ENCODE peak calls at places on chromosomes 16 and 17, in five cellular contexts. G is AG10803; M is tibial nerve; I is psoas muscle; J is CD8-positive, alpha-beta T cell. B is an unnamed sample.

GRCh38 chr16:19192865-19193264 is 24.8 kb downstream of the SYT17 start:
- DNase-seq in I (no peak), J (no peak), M (no peak), G (no peak), B (no peak)

GRCh38 chr17:80927791-80928216 is 63.8 kb upstream of the CHMP6 start:
- DNase-seq in G (no peak), I (no peak), J (no peak), M (no peak), B (peak)

GRCh38 chr17:64212122-64212521 is 50.9 kb downstream of the TEX2 start:
- DNase-seq in G (peak), I (no peak), J (no peak), M (no peak), B (peak)

GRCh38 chr17:30379303-30380105 is 777 bp downstream of the CPD start:
- DNase-seq in M (no peak), G (no peak), J (peak), I (peak), B (no peak)

GRCh38 chr17:77834170-77835115 is 124.1 kb upstream of the TNRC6C start:
- DNase-seq in M (no peak), I (peak), G (peak), J (peak), B (peak)

GRCh38 chr16:53207810-53208752 is 153.3 kb downstream of the CHD9 start:
- DNase-seq in G (peak), J (no peak), M (peak), I (no peak), B (peak)

GRCh38 chr17:7707858-7708750 is 3.1 kb downstream of the EFNB3 start:
- DNase-seq in I (no peak), G (no peak), J (no peak), M (no peak), B (no peak)

GRCh38 chr17:32586666-32587065 is 99.9 kb downstream of the CDK5R1 start:
- DNase-seq in I (no peak), G (peak), M (no peak), J (no peak), B (peak)

GRCh38 chr17:15655162-15655561 is 28.9 kb downstream of the TRIM16 start:
- DNase-seq in M (no peak), I (no peak), J (no peak), G (peak), B (no peak)

GRCh38 chr16:88703486-88704309 is 2.5 kb downstream of the RNF166 start:
- DNase-seq in M (no peak), J (peak), G (no peak), I (no peak), B (no peak)

GRCh38 chr16:20674684-20675487 is 22.6 kb downstream of the ACSM1 start:
- DNase-seq in I (no peak), M (no peak), G (no peak), J (no peak), B (no peak)

GRCh38 chr16:560701-561412 is 663 bp downstream of the PRR35 start:
- DNase-seq in M (no peak), I (no peak), J (no peak), G (no peak), B (no peak)

GRCh38 chr17:56917559-56918296 is 3.9 kb upstream of the TRIM25 start:
- DNase-seq in J (no peak), M (no peak), G (no peak), I (no peak), B (no peak)

GRCh38 chr16:88349903-88350900 is 32.6 kb upstream of the ZNF469 start:
- DNase-seq in M (no peak), G (no peak), I (no peak), J (no peak), B (no peak)

GRCh38 chr17:36463916-36464764 is 22.3 kb upstream of the ZNHIT3 start:
- DNase-seq in I (peak), G (peak), M (no peak), J (peak), B (peak)

GRCh38 chr17:67248291-67248690 is 3.3 kb upstream of the HELZ start:
- DNase-seq in I (no peak), J (no peak), M (no peak), G (no peak), B (no peak)

GRCh38 chr17:31902693-31903092 is 1.2 kb upstream of the UTP6 start:
- DNase-seq in I (no peak), G (no peak), M (no peak), J (no peak), B (no peak)

GRCh38 chr17:76678330-76678729 is 32.4 kb downstream of the MXRA7 start:
- DNase-seq in M (no peak), I (no peak), J (peak), G (no peak), B (no peak)

GRCh38 chr17:7080445-7081041 is 492 bp upstream of the CLEC10A start:
- DNase-seq in J (no peak), I (peak), G (no peak), M (peak), B (no peak)

GRCh38 chr16:47136101-47136820 is 7.5 kb downstream of the NETO2 start:
- DNase-seq in I (no peak), G (no peak), J (no peak), M (no peak), B (peak)

GRCh38 chr17:12605222-12605621 is 60.5 kb upstream of the MYOCD start:
- DNase-seq in I (no peak), J (no peak), M (no peak), G (peak), B (peak)

GRCh38 chr16:69323428-69323827 is 7.0 kb downstream of the PDF start:
- DNase-seq in J (no peak), G (no peak), M (no peak), I (no peak), B (no peak)

GRCh38 chr17:48374650-48375230 is 55.3 kb downstream of the SKAP1 start:
- DNase-seq in I (no peak), J (peak), M (peak), G (no peak), B (no peak)

GRCh38 chr16:78122774-78123315 is 23.4 kb downstream of the WWOX start:
- DNase-seq in I (no peak), G (peak), J (peak), M (no peak), B (peak)

GRCh38 chr16:58462997-58463891 is 36.7 kb upstream of the NDRG4 start:
- DNase-seq in J (no peak), G (no peak), M (no peak), I (no peak), B (no peak)

GRCh38 chr17:55641559-55642160 is 81.0 kb downstream of the TMEM100 start:
- DNase-seq in J (peak), G (peak), M (peak), I (peak), B (peak)

GRCh38 chr17:65711671-65712276 is 150.3 kb upstream of the AXIN2 start:
- DNase-seq in G (no peak), J (no peak), I (no peak), M (no peak), B (no peak)

GRCh38 chr17:40914456-40914855 is 23.0 kb downstream of the KRT23 start:
- DNase-seq in J (no peak), G (no peak), M (no peak), I (no peak), B (no peak)

GRCh38 chr17:71910002-71910401 is 210.8 kb upstream of the SOX9 start:
- DNase-seq in I (no peak), G (no peak), J (no peak), M (no peak), B (no peak)

GRCh38 chr16:27945233-27945975 is 118.1 kb downstream of the GSG1L start:
- DNase-seq in I (no peak), M (no peak), J (no peak), G (no peak), B (no peak)

GRCh38 chr17:82234211-82235055 is 5.6 kb downstream of the SLC16A3 start:
- DNase-seq in J (no peak), I (peak), G (no peak), M (no peak), B (no peak)

GRCh38 chr17:63019138-63019873 is 53.3 kb downstream of the TANC2 start:
- DNase-seq in J (no peak), I (no peak), G (no peak), M (no peak), B (no peak)

GRCh38 chr17:58484600-58484999 is 3.6 kb downstream of the HSF5 start:
- DNase-seq in M (no peak), J (no peak), G (no peak), I (no peak), B (no peak)

GRCh38 chr17:58488428-58488890 is 251 bp upstream of the HSF5 start:
- DNase-seq in G (no peak), M (no peak), I (no peak), J (no peak), B (no peak)

GRCh38 chr17:58491510-58492045 is 3.4 kb upstream of the HSF5 start:
- DNase-seq in M (no peak), G (no peak), J (no peak), I (no peak), B (no peak)

GRCh38 chr17:58492238-58493121 is 4.3 kb upstream of the HSF5 start:
- DNase-seq in J (no peak), I (no peak), G (no peak), M (no peak), B (no peak)

DNA sequence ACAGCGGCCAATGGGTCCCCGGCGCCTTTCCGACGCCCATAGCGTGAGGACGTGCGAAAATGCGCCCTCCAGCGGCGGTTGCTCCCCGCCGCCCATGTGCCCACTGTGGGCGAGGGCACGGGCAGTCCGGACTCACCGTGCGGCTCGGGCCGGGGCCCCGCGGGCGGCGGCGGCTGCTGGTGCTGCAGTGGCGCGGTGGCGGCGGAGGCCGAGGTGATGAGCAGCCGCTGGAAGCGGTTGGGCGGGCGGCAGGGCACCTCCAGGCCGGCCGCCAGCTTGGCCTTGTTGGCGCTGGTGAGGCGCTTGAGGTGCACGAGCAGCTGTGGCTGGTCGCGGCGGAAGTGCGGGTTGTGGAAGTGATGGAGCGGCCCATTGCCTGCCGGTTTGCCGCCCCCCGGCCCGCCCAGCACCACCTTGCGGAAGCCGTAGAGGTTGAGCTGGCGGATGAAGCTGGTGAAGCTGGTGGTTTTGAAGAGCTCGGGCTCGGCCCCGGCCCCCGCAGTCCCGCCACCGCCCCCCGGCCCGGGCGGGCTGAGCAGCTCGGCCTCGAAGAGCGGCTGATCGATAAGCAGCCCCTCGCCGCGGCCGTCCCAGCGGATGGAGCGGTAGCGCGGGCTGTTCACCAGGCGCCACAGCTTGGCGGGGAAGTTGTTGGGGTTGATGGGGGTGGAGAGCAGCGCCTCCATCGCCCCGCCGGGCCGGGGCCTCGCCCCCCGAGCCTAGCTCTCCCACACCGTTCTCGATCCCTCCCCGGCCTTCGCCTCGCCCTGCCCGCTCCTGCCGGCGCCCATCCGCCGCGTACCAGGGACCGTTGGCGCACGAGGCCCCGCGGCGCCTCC is at the start of gene HSF5:
- DNase-seq in M (no peak), G (no peak), J (peak), I (peak), B (peak)
- TF ChIP-seq CTCF in M (peak), G (no peak), J (peak), I (no peak), B (peak)

DNA sequence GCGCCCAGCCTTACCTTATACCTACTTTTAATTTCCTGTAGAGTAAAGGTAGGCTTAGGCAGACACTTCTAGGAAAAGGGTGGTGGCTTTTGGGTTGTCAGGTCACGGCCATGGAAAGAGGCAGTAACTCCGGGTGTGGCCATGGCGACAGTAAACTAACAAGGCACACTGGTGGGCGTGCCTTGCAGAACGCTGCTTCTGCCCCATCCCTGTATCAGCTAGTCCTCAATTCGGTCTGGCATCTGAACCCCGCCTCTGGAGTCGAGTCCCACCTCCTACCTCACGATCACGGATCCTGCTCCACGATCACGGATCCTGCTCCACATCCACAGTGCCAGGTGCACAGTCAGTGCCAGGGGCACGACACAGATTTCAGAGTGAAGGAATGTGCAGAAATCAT is 5.6 kb downstream of the ADCY9 start:
- DNase-seq in I (peak), M (no peak), G (no peak), J (no peak), B (no peak)
- H3K4me3 ChIP-seq in I (peak), M (no peak), G (peak), J (no peak), B (no peak)

DNA sequence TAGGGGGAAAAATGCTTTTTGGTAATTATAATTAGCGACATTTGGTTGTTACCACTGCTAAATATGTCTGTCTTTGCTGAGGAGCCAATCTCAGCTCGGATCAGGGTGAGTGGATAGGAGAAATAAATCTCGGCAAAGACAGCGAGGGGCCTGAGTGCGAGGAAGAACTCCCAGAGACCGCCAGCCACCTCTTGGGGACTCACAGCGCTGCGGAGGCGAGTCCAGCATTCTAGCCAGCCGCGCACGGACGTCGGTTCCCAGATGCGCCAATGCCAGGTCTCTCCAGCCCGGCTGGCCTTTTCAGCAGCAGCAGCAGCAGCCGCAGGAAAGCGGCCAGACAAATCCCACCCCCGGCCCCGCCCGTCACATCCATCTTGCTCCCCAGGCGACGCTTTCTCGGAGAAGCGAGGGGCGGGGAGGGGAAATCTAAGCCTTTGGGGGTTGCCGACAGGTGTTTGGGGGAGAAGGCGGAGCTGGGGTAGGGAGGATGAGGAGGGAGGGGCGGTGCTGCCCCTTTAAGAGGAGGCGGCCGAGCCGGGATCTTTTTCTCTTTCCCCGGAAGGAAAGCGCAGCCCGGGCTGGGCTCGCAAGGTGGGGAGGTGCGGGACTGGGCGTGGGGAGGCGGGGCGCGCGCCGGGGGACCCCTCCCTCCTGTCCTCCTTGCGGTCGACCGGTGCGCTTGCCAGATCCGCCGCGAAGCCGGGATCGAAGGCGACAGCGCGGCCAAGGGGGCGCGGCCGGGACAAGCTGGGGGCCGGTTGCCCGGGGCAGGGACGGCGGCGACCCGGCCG is at the start of gene ITGA3:
- DNase-seq in M (no peak), G (peak), I (peak), J (peak), B (peak)
- TF ChIP-seq CTCF in M (no peak), G (no peak), I (no peak), J (no peak), B (no peak)

GRCh38 chr17:42051013-42051400 is 606 bp upstream of the C17orf113 start:
- DNase-seq in I (no peak), G (no peak), M (no peak), J (no peak), B (no peak)
- H3K4me3 ChIP-seq in I (peak), G (no peak), M (peak), J (peak), B (no peak)

DNA sequence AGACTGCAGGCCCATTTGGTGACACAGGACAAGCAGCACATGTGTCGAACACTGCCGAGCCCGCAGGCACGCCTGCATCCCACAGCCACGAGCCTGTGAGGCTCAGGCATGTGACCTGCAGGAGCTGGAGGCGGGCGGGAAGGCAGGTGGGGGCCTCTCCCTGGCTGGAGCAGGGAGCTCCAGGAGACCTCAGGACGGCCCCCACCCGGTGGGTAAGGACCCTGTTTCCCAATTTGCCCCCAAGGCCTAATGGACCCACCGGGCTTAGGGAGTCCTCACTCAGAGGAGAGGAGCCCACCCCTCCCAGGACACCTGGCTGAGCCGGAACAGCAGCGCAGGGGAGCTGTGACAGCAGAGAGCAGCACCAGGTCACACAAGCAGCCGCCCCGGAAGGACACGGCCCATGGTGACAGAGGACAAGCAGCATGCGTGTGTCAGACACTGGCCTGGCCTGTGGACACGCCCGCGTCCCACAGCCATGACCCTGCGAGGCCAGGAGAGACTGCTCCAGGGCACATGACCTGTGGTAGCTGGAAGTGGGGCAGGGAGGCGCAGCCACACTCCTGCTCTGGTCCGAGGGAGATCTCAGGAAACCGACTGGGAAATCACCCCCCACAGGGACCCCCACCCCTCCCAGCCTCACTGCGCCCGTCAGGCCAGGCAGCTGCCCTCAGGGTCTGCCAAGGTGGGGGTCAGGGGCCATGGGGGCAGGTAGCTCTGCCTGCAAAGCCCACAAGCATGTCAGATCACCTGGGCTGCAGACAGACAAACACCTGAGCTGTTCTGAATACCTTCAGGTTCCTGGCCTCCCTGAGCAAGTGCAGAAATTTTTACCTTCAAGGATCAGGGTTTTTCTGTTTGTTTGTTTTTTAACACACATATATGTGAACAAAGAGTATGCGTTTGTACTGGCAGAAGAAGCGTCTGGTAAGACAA is 2.4 kb downstream of the SPSB3 start:
- DNase-seq in I (peak), G (no peak), J (no peak), M (no peak), B (no peak)
- TF ChIP-seq CTCF in I (no peak), G (no peak), J (no peak), M (no peak), B (no peak)

DNA sequence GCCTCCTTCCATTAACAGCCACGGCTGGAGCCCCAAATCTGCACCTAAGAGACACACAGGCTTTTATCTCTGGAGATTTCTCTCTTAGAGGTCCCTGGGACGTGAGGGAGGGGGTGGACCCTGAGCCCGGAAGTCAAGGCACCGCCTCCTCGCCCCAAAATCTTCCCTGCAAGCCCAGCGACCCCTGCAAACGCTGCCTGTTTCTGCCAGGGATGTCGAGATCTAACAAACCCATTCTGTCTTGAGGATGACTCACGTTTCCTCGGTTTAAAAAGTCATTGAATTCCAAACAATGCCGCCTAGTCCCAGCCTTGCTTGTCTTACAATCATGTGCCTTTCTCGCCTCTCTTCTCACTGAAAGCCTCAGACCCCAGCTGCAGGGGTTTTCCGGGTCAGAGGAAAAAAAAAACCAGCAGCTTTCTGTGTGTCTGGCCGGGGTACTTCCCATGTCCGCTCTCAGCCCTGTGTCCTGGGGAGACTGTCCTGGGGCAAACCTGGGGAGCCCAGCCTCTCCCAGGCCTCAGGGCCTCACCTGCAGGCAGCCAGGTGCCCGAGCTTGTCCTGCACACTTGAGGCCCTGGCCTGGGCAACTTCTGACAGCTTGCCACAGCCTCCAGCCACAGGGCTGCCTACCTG is 15.4 kb downstream of the ARL2BP start:
- DNase-seq in J (peak), I (peak), G (peak), M (no peak), B (peak)
- H3K4me3 ChIP-seq in J (peak), I (no peak), G (no peak), M (no peak), B (no peak)

B was measured in astrocyte of the spinal cord.